ENCODE peak calls at places on chromosomes 12 and 14, in four cellular contexts. One of them, this sample, is unnamed.

GRCh38 chr12:48818831-48819590 is 715 bp downstream of the CACNB3 start:
- DNase-seq in IMR-90: no peak
- DNase-seq in HL-60: no peak
- DNase-seq in psoas muscle: peak
- DNase-seq in this sample: no peak

GRCh38 chr12:128891856-128892255 is 38.6 kb downstream of the GLT1D1 start:
- DNase-seq in IMR-90: no peak
- DNase-seq in HL-60: no peak
- DNase-seq in psoas muscle: no peak
- DNase-seq in this sample: no peak

GRCh38 chr14:44988694-44989093 is 26.7 kb downstream of the TOGARAM1 start:
- DNase-seq in IMR-90: no peak
- DNase-seq in HL-60: no peak
- DNase-seq in psoas muscle: no peak
- DNase-seq in this sample: peak

GRCh38 chr12:58922849-58923248 is 2.5 kb upstream of the LRIG3 start:
- DNase-seq in IMR-90: peak
- DNase-seq in HL-60: no peak
- DNase-seq in psoas muscle: no peak
- DNase-seq in this sample: no peak

GRCh38 chr12:49838973-49839633 is 3.8 kb downstream of the BCDIN3D start:
- DNase-seq in IMR-90: peak
- DNase-seq in HL-60: no peak
- DNase-seq in psoas muscle: no peak
- DNase-seq in this sample: no peak

GRCh38 chr12:10119072-10119471 is 10.9 kb downstream of the CLEC7A start:
- DNase-seq in IMR-90: peak
- DNase-seq in HL-60: no peak
- DNase-seq in psoas muscle: no peak
- DNase-seq in this sample: no peak

GRCh38 chr12:10901427-10901826 is 7.9 kb downstream of the TAS2R13 start:
- DNase-seq in IMR-90: no peak
- DNase-seq in HL-60: no peak
- DNase-seq in psoas muscle: no peak
- DNase-seq in this sample: no peak

GRCh38 chr12:113935459-113935858 is 30.7 kb downstream of the RBM19 start:
- DNase-seq in IMR-90: no peak
- DNase-seq in HL-60: no peak
- DNase-seq in psoas muscle: no peak
- DNase-seq in this sample: no peak

GRCh38 chr14:57480044-57480443 is 13.6 kb downstream of the CCDC198 start:
- DNase-seq in IMR-90: no peak
- DNase-seq in HL-60: no peak
- DNase-seq in psoas muscle: no peak
- DNase-seq in this sample: no peak

GRCh38 chr14:38404100-38404541 is 148.2 kb upstream of the CLEC14A start:
- DNase-seq in IMR-90: peak
- DNase-seq in HL-60: no peak
- DNase-seq in psoas muscle: no peak
- DNase-seq in this sample: no peak

DNA sequence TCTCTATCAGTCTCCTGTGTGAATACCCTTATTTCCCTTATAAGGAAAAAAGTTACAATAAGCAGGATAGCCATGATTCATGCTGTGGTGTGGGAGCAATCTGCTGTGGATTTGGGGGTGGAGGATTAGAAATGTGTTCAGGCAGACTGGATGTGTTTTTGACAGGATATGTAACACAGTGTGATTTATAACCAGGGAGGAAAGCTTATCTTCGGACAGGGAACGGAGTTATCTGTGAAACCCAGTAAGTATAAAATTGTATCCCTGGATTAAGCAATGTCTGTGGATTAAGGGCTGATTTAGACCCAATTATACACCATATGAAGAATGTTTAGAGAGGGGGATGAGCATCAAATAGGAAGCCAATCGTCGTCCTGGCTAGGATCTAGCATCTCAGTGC is 68.8 kb downstream of the DAD1 start:
- DNase-seq in IMR-90: peak
- DNase-seq in HL-60: no peak
- DNase-seq in psoas muscle: no peak
- DNase-seq in this sample: no peak
- H3K27ac ChIP-seq in IMR-90: peak
- H3K27ac ChIP-seq in HL-60: no peak
- H3K27ac ChIP-seq in psoas muscle: no peak
- H3K27ac ChIP-seq in this sample: peak

GRCh38 chr14:64772394-64772950 is 68.2 kb downstream of the PLEKHG3 start:
- DNase-seq in IMR-90: no peak
- DNase-seq in HL-60: no peak
- DNase-seq in psoas muscle: no peak
- DNase-seq in this sample: no peak
- TF ChIP-seq CTCF in IMR-90: no peak
- TF ChIP-seq CTCF in HL-60: no peak
- TF ChIP-seq CTCF in psoas muscle: no peak
- TF ChIP-seq CTCF in this sample: no peak

GRCh38 chr12:26109343-26109841 is 15.4 kb downstream of the BHLHE41 start:
- DNase-seq in IMR-90: peak
- DNase-seq in HL-60: no peak
- DNase-seq in psoas muscle: peak
- DNase-seq in this sample: peak
- H3K27ac ChIP-seq in IMR-90: no peak
- H3K27ac ChIP-seq in HL-60: no peak
- H3K27ac ChIP-seq in psoas muscle: peak
- H3K27ac ChIP-seq in this sample: peak

GRCh38 chr12:63220921-63221320 is 69.9 kb upstream of the AVPR1A start:
- DNase-seq in IMR-90: no peak
- DNase-seq in HL-60: no peak
- DNase-seq in psoas muscle: no peak
- DNase-seq in this sample: no peak
- TF ChIP-seq CTCF in IMR-90: no peak
- TF ChIP-seq CTCF in HL-60: no peak
- TF ChIP-seq CTCF in psoas muscle: no peak
- TF ChIP-seq CTCF in this sample: no peak

GRCh38 chr12:6981152-6982052 is 10.7 kb downstream of the EMG1 start:
- DNase-seq in IMR-90: no peak
- DNase-seq in HL-60: no peak
- DNase-seq in psoas muscle: no peak
- DNase-seq in this sample: no peak
- H3K27ac ChIP-seq in IMR-90: no peak
- H3K27ac ChIP-seq in HL-60: no peak
- H3K27ac ChIP-seq in psoas muscle: no peak
- H3K27ac ChIP-seq in this sample: peak

GRCh38 chr12:82019533-82019932 is 260.4 kb upstream of the PPFIA2 start:
- DNase-seq in IMR-90: no peak
- DNase-seq in HL-60: no peak
- DNase-seq in psoas muscle: no peak
- DNase-seq in this sample: no peak
- TF ChIP-seq CTCF in IMR-90: no peak
- TF ChIP-seq CTCF in HL-60: no peak
- TF ChIP-seq CTCF in psoas muscle: no peak
- TF ChIP-seq CTCF in this sample: no peak

GRCh38 chr12:53378705-53379388 is 1.1 kb upstream of the SP1 start:
- DNase-seq in IMR-90: no peak
- DNase-seq in HL-60: peak
- DNase-seq in psoas muscle: no peak
- DNase-seq in this sample: no peak

GRCh38 chr12:53379389-53380103 is 430 bp upstream of the SP1 start:
- DNase-seq in IMR-90: peak
- DNase-seq in HL-60: peak
- DNase-seq in psoas muscle: peak
- DNase-seq in this sample: peak

GRCh38 chr12:53380104-53380796 is at the start of gene SP1:
- DNase-seq in IMR-90: peak
- DNase-seq in HL-60: peak
- DNase-seq in psoas muscle: peak
- DNase-seq in this sample: peak

GRCh38 chr12:53376747-53377146 is 3.2 kb upstream of the SP1 start:
- DNase-seq in IMR-90: no peak
- DNase-seq in HL-60: no peak
- DNase-seq in psoas muscle: no peak
- DNase-seq in this sample: no peak

DNA sequence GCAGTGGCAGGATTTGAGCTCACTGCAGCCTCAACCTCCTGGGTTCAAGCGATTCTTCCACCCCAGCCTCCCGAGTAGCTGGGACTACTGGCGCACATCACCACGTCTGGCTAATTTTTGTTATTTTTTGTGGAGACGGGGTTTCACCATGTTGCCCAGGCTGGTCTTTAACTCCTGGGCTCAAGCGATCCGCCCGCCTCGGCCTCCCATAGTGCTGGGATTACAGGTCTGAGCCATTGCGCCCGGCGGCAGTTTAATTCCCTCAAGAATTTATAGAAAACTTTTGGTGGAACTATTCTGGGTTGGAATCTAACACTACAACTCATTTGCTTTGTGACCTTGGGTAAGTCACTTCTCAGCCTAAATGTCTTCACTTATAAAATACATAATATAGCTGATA is 1.8 kb upstream of the SP1 start:
- DNase-seq in IMR-90: no peak
- DNase-seq in HL-60: no peak
- DNase-seq in psoas muscle: no peak
- DNase-seq in this sample: no peak
- H3K27ac ChIP-seq in IMR-90: no peak
- H3K27ac ChIP-seq in HL-60: peak
- H3K27ac ChIP-seq in psoas muscle: peak
- H3K27ac ChIP-seq in this sample: peak

GRCh38 chr12:40469736-40470135 is 222.5 kb upstream of the CNTN1 start:
- DNase-seq in IMR-90: no peak
- DNase-seq in HL-60: no peak
- DNase-seq in psoas muscle: no peak
- DNase-seq in this sample: no peak

GRCh38 chr12:40474630-40475029 is 217.6 kb upstream of the CNTN1 start:
- DNase-seq in IMR-90: no peak
- DNase-seq in HL-60: no peak
- DNase-seq in psoas muscle: no peak
- DNase-seq in this sample: no peak

DNA sequence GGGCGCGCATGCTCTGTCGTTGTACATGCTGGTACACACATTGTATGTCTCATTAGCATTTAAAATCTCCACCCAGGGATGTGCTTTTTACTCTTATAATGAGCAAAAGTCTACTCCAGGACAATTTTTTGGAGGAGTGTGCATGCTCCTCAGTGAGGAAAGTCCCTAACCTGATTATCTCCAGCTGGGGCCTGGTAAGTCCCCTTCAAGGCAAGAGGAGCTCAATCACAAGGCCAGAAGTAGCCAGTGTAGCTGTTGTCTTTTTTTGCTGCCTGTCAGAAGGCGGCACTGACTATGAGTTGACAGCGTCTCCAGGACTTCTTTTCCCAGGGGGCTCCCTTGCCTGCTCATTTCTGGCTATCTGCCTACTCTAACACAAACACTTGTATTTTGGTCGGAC is 218.3 kb upstream of the CNTN1 start:
- DNase-seq in IMR-90: no peak
- DNase-seq in HL-60: no peak
- DNase-seq in psoas muscle: no peak
- DNase-seq in this sample: no peak
- TF ChIP-seq CTCF in IMR-90: no peak
- TF ChIP-seq CTCF in HL-60: no peak
- TF ChIP-seq CTCF in psoas muscle: no peak
- TF ChIP-seq CTCF in this sample: no peak

GRCh38 chr12:67658486-67658885 is 9.9 kb downstream of the DYRK2 start:
- DNase-seq in IMR-90: no peak
- DNase-seq in HL-60: no peak
- DNase-seq in psoas muscle: no peak
- DNase-seq in this sample: no peak
- H3K27ac ChIP-seq in IMR-90: no peak
- H3K27ac ChIP-seq in HL-60: no peak
- H3K27ac ChIP-seq in psoas muscle: peak
- H3K27ac ChIP-seq in this sample: peak